ENCODE peak calls at places on chromosome 22, in six cellular contexts. O is DND-41; N is astrocyte; V is colonic mucosa; W is effector memory CD4-positive, alpha-beta T cell; K is endothelial cell of umbilical vein. T is an unnamed sample.

GRCh38 chr22:50469377-50470305 is 5.2 kb downstream of the SBF1 start:
- DNase-seq in K (no peak), O (peak; percentile 100), V (peak; percentile 95), N (peak; percentile 42), W (peak; percentile 98), T (peak; percentile 97)

GRCh38 chr22:42289671-42290269 is 19.3 kb upstream of the TCF20 start:
- DNase-seq in N (peak; percentile 20), K (no peak), O (no peak), V (no peak), W (no peak), T (no peak)

GRCh38 chr22:25076281-25076680 is 123.4 kb upstream of the CRYBB3 start:
- DNase-seq in O (no peak), N (no peak), W (no peak), K (no peak), V (no peak), T (peak; percentile 61)

GRCh38 chr22:41535244-41535643 is 9.0 kb downstream of the POLR3H start:
- DNase-seq in V (no peak), N (no peak), O (no peak), K (no peak), W (no peak), T (no peak)

GRCh38 chr22:29199702-29200400 is 5.8 kb upstream of the EMID1 start:
- DNase-seq in W (no peak), O (no peak), K (no peak), V (no peak), N (no peak), T (no peak)

GRCh38 chr22:32555546-32555945 is 80.9 kb downstream of the FBXO7 start:
- DNase-seq in V (no peak), O (no peak), W (no peak), K (no peak), N (no peak), T (no peak)

GRCh38 chr22:46051646-46052045 is 74.7 kb upstream of the WNT7B start:
- DNase-seq in O (no peak), K (no peak), V (no peak), N (no peak), W (no peak), T (peak; percentile 29)

GRCh38 chr22:35367331-35367886 is 13.5 kb upstream of the HMOX1 start:
- DNase-seq in O (no peak), K (no peak), N (no peak), W (no peak), V (peak; percentile 52), T (no peak)

GRCh38 chr22:50304528-50305392 is 2.7 kb downstream of the PLXNB2 start:
- DNase-seq in W (no peak), V (peak; percentile 77), K (no peak), N (peak; percentile 41), O (no peak), T (no peak)

GRCh38 chr22:24068377-24068680 is 57.2 kb downstream of the CABIN1 start:
- DNase-seq in W (no peak), K (no peak), O (no peak), V (no peak), N (no peak), T (no peak)

GRCh38 chr22:48845356-48845936 is 982.2 kb downstream of the BRD1 start:
- DNase-seq in W (no peak), O (no peak), V (no peak), N (no peak), K (no peak), T (no peak)

GRCh38 chr22:49323751-49324415 is 503.8 kb downstream of the BRD1 start:
- DNase-seq in V (no peak), N (no peak), W (no peak), K (no peak), O (no peak), T (no peak)

GRCh38 chr22:45477366-45478107 is 25.1 kb upstream of the FBLN1 start:
- DNase-seq in W (no peak), V (no peak), O (no peak), N (no peak), K (no peak), T (no peak)

GRCh38 chr22:36377022-36377631 is 10.6 kb downstream of the MYH9 start:
- DNase-seq in N (no peak), K (no peak), O (peak; percentile 30), V (no peak), W (no peak), T (peak; percentile 80)

GRCh38 chr22:36378080-36378788 is 9.5 kb downstream of the MYH9 start:
- DNase-seq in W (no peak), V (no peak), O (no peak), K (no peak), N (no peak), T (no peak)

GRCh38 chr22:36375071-36375980 is 12.4 kb downstream of the MYH9 start:
- DNase-seq in V (no peak), N (no peak), K (no peak), O (no peak), W (no peak), T (peak; percentile 27)

GRCh38 chr22:36374603-36375024 is 13.2 kb downstream of the MYH9 start:
- DNase-seq in O (no peak), V (no peak), W (no peak), K (peak; percentile 72), N (peak; percentile 75), T (no peak)

GRCh38 chr22:36376265-36376664 is 11.5 kb downstream of the MYH9 start:
- DNase-seq in N (no peak), W (no peak), V (no peak), O (no peak), K (no peak), T (no peak)
- H3K4me3 ChIP-seq in N (no peak overlapping the region), W (no peak overlapping the region), V (no peak overlapping the region), O (no peak overlapping the region), K (no peak overlapping the region), T (no peak overlapping the region)

DNA sequence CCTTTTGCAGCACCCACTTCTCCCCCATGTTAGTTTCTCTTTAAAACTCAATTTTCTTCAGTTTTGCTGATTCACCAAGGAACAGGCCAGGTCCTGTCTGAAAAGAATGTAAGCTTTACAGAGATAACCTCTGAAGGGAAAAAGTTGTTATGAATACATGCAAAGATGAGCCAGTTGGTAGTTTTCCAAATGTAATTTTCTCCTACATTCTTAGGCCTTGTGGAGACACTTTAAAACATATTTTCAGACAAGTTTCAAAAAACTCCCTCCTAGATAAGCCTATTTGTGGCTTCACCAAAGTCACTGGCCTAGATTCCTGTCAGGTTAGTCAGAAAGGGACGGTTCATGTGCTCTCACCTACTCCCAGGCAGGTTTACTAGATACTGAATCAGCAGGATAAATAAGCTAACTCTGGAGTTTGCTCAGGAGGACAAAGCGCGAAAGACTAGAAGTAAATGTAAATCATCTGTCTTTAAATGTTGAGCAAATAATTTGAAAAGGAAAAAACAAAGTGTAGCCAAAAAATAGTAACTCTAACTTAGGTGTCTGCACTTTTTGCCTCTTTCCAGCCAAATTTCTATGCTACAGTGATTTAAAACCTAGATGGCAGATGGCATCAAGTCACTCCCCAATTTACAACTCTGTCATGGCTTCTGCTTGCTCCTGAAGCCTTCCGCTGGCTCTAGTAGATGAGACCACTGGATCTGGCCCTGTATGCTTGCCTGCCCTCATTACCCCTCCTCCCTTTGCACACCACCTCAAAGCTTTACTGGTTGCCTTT is 4.9 kb upstream of the ATP6V1E1 start:
- DNase-seq in K (no peak), V (no peak), O (no peak), N (peak; percentile 92), W (no peak), T (no peak)
- H3K27ac ChIP-seq in K (no peak overlapping the region), V (no peak overlapping the region), O (no peak overlapping the region), N (peak overlapping the region; percentile 55), W (no peak overlapping the region), T (peak overlapping the region; percentile 82)

GRCh38 chr22:38491707-38492348 is 14.3 kb downstream of the DDX17 start:
- DNase-seq in V (no peak), K (no peak), N (no peak), O (no peak), W (no peak), T (no peak)

GRCh38 chr22:38490915-38491314 is 15.2 kb downstream of the DDX17 start:
- DNase-seq in O (no peak), N (peak; percentile 42), W (no peak), V (peak; percentile 82), K (peak; percentile 29), T (no peak)

GRCh38 chr22:38497869-38498268 is 8.2 kb downstream of the DDX17 start:
- DNase-seq in O (no peak), N (no peak), W (no peak), V (no peak), K (no peak), T (no peak)

GRCh38 chr22:38494939-38495338 is 11.2 kb downstream of the DDX17 start:
- DNase-seq in N (no peak), K (no peak), W (no peak), O (no peak), V (no peak), T (no peak)

DNA sequence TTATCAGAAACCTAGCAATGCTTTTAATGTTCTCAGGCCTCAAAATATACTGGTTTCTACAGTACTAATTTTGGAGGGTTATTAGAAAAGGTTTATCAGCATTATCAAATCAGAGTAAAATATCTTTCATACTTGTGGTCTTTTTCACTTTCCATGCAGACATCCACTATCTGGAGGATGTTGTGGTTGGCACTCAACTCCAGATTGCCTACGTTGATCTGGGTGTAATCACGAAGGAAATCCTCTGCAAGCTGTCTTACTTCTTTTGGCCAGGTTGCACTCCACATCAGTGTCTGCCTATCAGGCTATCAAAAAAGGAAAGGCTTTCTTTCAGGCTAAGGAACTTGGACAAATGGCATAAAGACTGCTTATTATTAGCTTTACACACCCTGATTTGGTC is 11.6 kb downstream of the DDX17 start:
- DNase-seq in W (no peak), V (no peak), N (peak; percentile 87), K (no peak), O (no peak), T (no peak)
- H3K4me1 ChIP-seq in W (no peaks in the 10 kb centered on the region), V (no peaks in the 10 kb centered on the region), N (peaks cover 22% of the 10 kb centered on the region), K (peaks cover 11% of the 10 kb centered on the region), O (peaks cover 20% of the 10 kb centered on the region), T (peaks cover 40% of the 10 kb centered on the region)

GRCh38 chr22:22913989-22914388 is 26.4 kb downstream of the IGLL5 start:
- DNase-seq in O (peak; percentile 90), N (no peak), K (no peak), V (no peak), W (no peak), T (no peak)
- H3K4me3 ChIP-seq in O (peak overlapping the region; percentile 30), N (no peak overlapping the region), K (no peak overlapping the region), V (no peak overlapping the region), W (no peak overlapping the region), T (no peak overlapping the region)

DNA sequence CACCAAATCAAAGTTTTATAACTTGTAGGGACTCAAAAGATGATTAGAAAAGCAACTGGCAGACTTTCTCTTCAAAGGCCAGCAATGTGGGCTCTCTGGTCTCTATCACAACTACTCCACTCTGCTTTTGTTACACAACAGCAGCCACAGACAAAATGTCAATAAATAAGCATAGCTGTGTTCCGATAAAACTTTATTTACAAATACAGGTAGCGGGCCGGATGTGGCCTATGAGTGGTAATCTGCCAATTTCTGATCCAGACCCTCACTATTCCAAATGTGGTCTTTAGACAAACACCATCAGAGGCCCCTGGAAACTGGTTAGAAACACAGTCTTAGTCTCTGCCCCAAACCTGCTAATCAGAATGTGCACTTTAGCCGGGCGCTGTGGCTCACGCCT is 8.2 kb downstream of the TPST2 start:
- DNase-seq in N (no peak), K (no peak), O (no peak), W (no peak), V (no peak), T (no peak)
- H3K27ac ChIP-seq in N (no peak overlapping the region), K (no peak overlapping the region), O (no peak overlapping the region), W (no peak overlapping the region), V (no peak overlapping the region), T (no peak overlapping the region)

T was measured in CD8-positive, alpha-beta memory T cell.